ENCODE peak calls at places on chromosome 11, in eight cellular contexts. F, W, N, S, M, K, L and X are unnamed samples.

GRCh38 chr11:3984896-3985295 is 109.7 kb upstream of the RRM1 start:
- DNase-seq in F (no peak), W (no peak), N (peak; percentile 20), S (peak; percentile 45), M (no peak), K (no peak), L (peak; percentile 2), X (no peak)

GRCh38 chr11:77249427-77249826 is 52.1 kb downstream of the GDPD4 start:
- DNase-seq in F (peak; percentile 41), W (no peak), N (no peak), S (no peak), M (no peak), K (no peak), L (no peak), X (no peak)

GRCh38 chr11:99419991-99420390 is 399.2 kb downstream of the CNTN5 start:
- DNase-seq in F (no peak), W (no peak), N (no peak), S (no peak), M (no peak), K (no peak), L (no peak), X (no peak)

GRCh38 chr11:112617089-112617407 is 344.2 kb upstream of the NCAM1 start:
- DNase-seq in F (no peak), W (no peak), N (no peak), S (no peak), M (no peak), K (no peak), L (no peak), X (no peak)

GRCh38 chr11:120563698-120564572 is 52.4 kb downstream of the GRIK4 start:
- DNase-seq in F (no peak), W (peak; percentile 52), N (peak; percentile 42), S (peak; percentile 89), M (no peak), K (no peak), L (peak; percentile 89), X (peak; percentile 88)

GRCh38 chr11:134139873-134140331 is 71.0 kb downstream of the JAM3 start:
- DNase-seq in F (peak; percentile 12), W (peak; percentile 72), N (peak; percentile 70), S (peak; percentile 90), M (peak; percentile 52), K (peak; percentile 88), L (peak; percentile 74), X (peak; percentile 91)

GRCh38 chr11:121766138-121766537 is 313.4 kb upstream of the SORL1-AS1 start:
- DNase-seq in F (no peak), W (no peak), N (no peak), S (no peak), M (no peak), K (no peak), L (no peak), X (no peak)

GRCh38 chr11:14499560-14500180 is at the start of gene COPB1:
- DNase-seq in F (peak; percentile 69), W (peak; percentile 81), N (peak; percentile 95), S (peak; percentile 91), M (peak; percentile 86), K (peak; percentile 95), L (peak; percentile 90), X (peak; percentile 90)

GRCh38 chr11:86388198-86388597 is 13.5 kb downstream of the CCDC81 start:
- DNase-seq in F (no peak), W (no peak), N (no peak), S (no peak), M (no peak), K (no peak), L (no peak), X (no peak)

GRCh38 chr11:83681045-83681781 is 395.0 kb upstream of the CCDC90B start:
- DNase-seq in F (no peak), W (no peak), N (no peak), S (no peak), M (no peak), K (peak; percentile 13), L (no peak), X (no peak)

GRCh38 chr11:57787920-57788716 is 26.5 kb downstream of the CTNND1 start:
- DNase-seq in F (peak; percentile 90), W (no peak), N (no peak), S (no peak), M (no peak), K (peak; percentile 27), L (no peak), X (no peak)

GRCh38 chr11:80538040-80538439 is 1097.2 kb upstream of the TENM4 start:
- DNase-seq in F (no peak), W (no peak), N (no peak), S (no peak), M (no peak), K (no peak), L (no peak), X (no peak)

GRCh38 chr11:65498042-65498726 is 661 bp upstream of the MALAT1 start:
- DNase-seq in F (no peak), W (no peak), N (peak; percentile 63), S (no peak), M (no peak), K (no peak), L (peak; percentile 47), X (no peak)

GRCh38 chr11:46250071-46251052 is 27.1 kb upstream of the CREB3L1 start:
- DNase-seq in F (no peak), W (no peak), N (no peak), S (no peak), M (no peak), K (no peak), L (no peak), X (no peak)

GRCh38 chr11:130651266-130651855 is 202.9 kb downstream of the ADAMTS15 start:
- DNase-seq in F (no peak), W (no peak), N (no peak), S (no peak), M (no peak), K (no peak), L (no peak), X (no peak)

GRCh38 chr11:27116684-27117083 is 76.1 kb downstream of the BBOX1 start:
- DNase-seq in F (no peak), W (no peak), N (peak; percentile 2), S (no peak), M (peak; percentile 94), K (peak; percentile 14), L (no peak), X (no peak)

GRCh38 chr11:17475666-17476316 is 854 bp downstream of the ABCC8 start:
- DNase-seq in F (no peak), W (no peak), N (peak; percentile 13), S (peak; percentile 25), M (no peak), K (no peak), L (peak; percentile 34), X (no peak)

GRCh38 chr11:117834838-117835443 is 10.4 kb upstream of the FXYD2 start:
- DNase-seq in F (no peak), W (no peak), N (no peak), S (peak; percentile 9), M (no peak), K (no peak), L (no peak), X (no peak)

GRCh38 chr11:13016415-13016814 is 7.3 kb downstream of the RASSF10 start:
- DNase-seq in F (no peak), W (no peak), N (no peak), S (no peak), M (no peak), K (no peak), L (no peak), X (no peak)

GRCh38 chr11:48167380-48167779 is 49.2 kb upstream of the OR4B1 start:
- DNase-seq in F (no peak), W (no peak), N (no peak), S (no peak), M (no peak), K (peak; percentile 47), L (no peak), X (no peak)

GRCh38 chr11:73157141-73158010 is 15.3 kb upstream of the FCHSD2 start:
- DNase-seq in F (no peak), W (no peak), N (peak; percentile 75), S (no peak), M (no peak), K (peak; percentile 74), L (peak; percentile 41), X (no peak)

GRCh38 chr11:113393501-113393985 is 6.0 kb downstream of the ANKK1 start:
- DNase-seq in F (no peak), W (no peak), N (no peak), S (no peak), M (no peak), K (no peak), L (no peak), X (no peak)

GRCh38 chr11:69058501-69059270 is 10.0 kb downstream of the TPCN2 start:
- DNase-seq in F (no peak), W (no peak), N (no peak), S (no peak), M (no peak), K (no peak), L (no peak), X (no peak)

GRCh38 chr11:123137496-123138270 is 57.4 kb downstream of the CLMP start:
- DNase-seq in F (no peak), W (no peak), N (peak; percentile 88), S (peak; percentile 11), M (peak; percentile 57), K (peak; percentile 83), L (peak; percentile 35), X (peak; percentile 33)

GRCh38 chr11:120598517-120599209 is 87.1 kb downstream of the GRIK4 start:
- DNase-seq in F (no peak), W (no peak), N (no peak), S (no peak), M (no peak), K (no peak), L (no peak), X (no peak)

GRCh38 chr11:28657378-28658030 is 549.3 kb downstream of the METTL15 start:
- DNase-seq in F (no peak), W (no peak), N (no peak), S (no peak), M (no peak), K (no peak), L (no peak), X (no peak)

GRCh38 chr11:70699294-70700221 is 301.2 kb downstream of the CTTN start:
- DNase-seq in F (no peak), W (no peak), N (peak; percentile 35), S (no peak), M (no peak), K (no peak), L (no peak), X (no peak)

GRCh38 chr11:35717520-35717919 is 54.9 kb downstream of the TRIM44 start:
- DNase-seq in F (no peak), W (no peak), N (no peak), S (no peak), M (no peak), K (no peak), L (no peak), X (no peak)

GRCh38 chr11:119747868-119748660 is 19.1 kb upstream of the NECTIN1 start:
- DNase-seq in F (no peak), W (no peak), N (no peak), S (no peak), M (no peak), K (no peak), L (no peak), X (no peak)

GRCh38 chr11:44309483-44310197 is at the start of gene ALX4:
- DNase-seq in F (no peak), W (no peak), N (peak; percentile 72), S (no peak), M (no peak), K (peak; percentile 69), L (no peak), X (peak; percentile 4)

GRCh38 chr11:116513894-116514293 is 258.9 kb downstream of the BUD13 start:
- DNase-seq in F (no peak), W (no peak), N (peak; percentile 30), S (no peak), M (no peak), K (peak; percentile 35), L (no peak), X (no peak)

GRCh38 chr11:128515766-128516466 is 71.4 kb downstream of the ETS1 start:
- DNase-seq in F (no peak), W (no peak), N (no peak), S (no peak), M (no peak), K (no peak), L (no peak), X (no peak)

GRCh38 chr11:34065505-34066203 is 14.1 kb downstream of the CAPRIN1 start:
- DNase-seq in F (no peak), W (no peak), N (no peak), S (no peak), M (no peak), K (no peak), L (no peak), X (no peak)

GRCh38 chr11:2701898-2702434 is 2.2 kb upstream of the KCNQ1OT1 start:
- DNase-seq in F (no peak), W (no peak), N (no peak), S (no peak), M (no peak), K (no peak), L (no peak), X (no peak)